ENCODE peak calls at places on chromosomes 1 and 21, in seven cellular contexts. F is progenitor cell of endocrine pancreas, C is HFF-Myc, P is nephron progenitor cell, Z is lower lobe of right lung, I is osteoblast, Q is astrocyte of the spinal cord. U is an unnamed sample.

GRCh38 chr1:85952460-85952859 is 204.1 kb downstream of the COL24A1 start:
- DNase-seq in I (no peak), F (no peak), P (no peak), Q (no peak), C (no peak), Z (no peak), U (no peak)

GRCh38 chr21:42312626-42313104 is 2.5 kb downstream of the TFF3 start:
- DNase-seq in F (no peak), P (no peak), C (no peak), I (peak), Q (no peak), Z (no peak), U (no peak)

GRCh38 chr1:111833334-111833733 is 77.6 kb downstream of the DDX20 start:
- DNase-seq in P (peak), Q (no peak), F (no peak), Z (no peak), C (no peak), I (no peak), U (no peak)

GRCh38 chr1:192810253-192810880 is 1.5 kb downstream of the RGS2 start:
- DNase-seq in F (no peak), C (no peak), I (no peak), P (peak), Q (no peak), Z (no peak), U (peak)

GRCh38 chr1:244294825-244295224 is 156.9 kb downstream of the ADSS2 start:
- DNase-seq in C (no peak), Q (no peak), I (no peak), Z (no peak), F (no peak), P (no peak), U (no peak)

GRCh38 chr1:201914456-201915235 is 25.9 kb downstream of the SHISA4 start:
- DNase-seq in F (no peak), I (peak), P (no peak), C (no peak), Q (no peak), Z (no peak), U (no peak)

GRCh38 chr1:61873581-61873980 is 131.3 kb downstream of the PATJ start:
- DNase-seq in Z (no peak), C (no peak), Q (no peak), P (no peak), F (no peak), I (no peak), U (no peak)

GRCh38 chr1:62294211-62294610 is 25.0 kb downstream of the KANK4 start:
- DNase-seq in Z (no peak), F (no peak), I (no peak), C (no peak), P (peak), Q (peak), U (no peak)

GRCh38 chr1:219963432-219963831 is 35.1 kb upstream of the SLC30A10 start:
- DNase-seq in P (no peak), I (no peak), Q (no peak), C (no peak), Z (no peak), F (no peak), U (no peak)

GRCh38 chr1:37472281-37472680 is 2.1 kb upstream of the ZC3H12A start:
- DNase-seq in F (no peak), C (no peak), P (no peak), I (no peak), Q (no peak), Z (no peak), U (no peak)

GRCh38 chr1:67629370-67630075 is 55.5 kb upstream of the GADD45A start:
- DNase-seq in C (no peak), Q (no peak), I (no peak), Z (no peak), P (no peak), F (no peak), U (no peak)

GRCh38 chr1:208686592-208686991 is 442.4 kb upstream of the PLXNA2 start:
- DNase-seq in I (no peak), Q (no peak), F (no peak), P (no peak), C (no peak), Z (no peak), U (no peak)

GRCh38 chr1:21269461-21270085 is 20.7 kb downstream of the ECE1 start:
- DNase-seq in I (peak), P (no peak), Q (no peak), C (no peak), Z (no peak), F (no peak), U (no peak)

GRCh38 chr1:117606608-117607261 is 887 bp downstream of the TENT5C start:
- DNase-seq in F (peak), P (peak), C (no peak), I (peak), Q (peak), Z (peak), U (peak)

GRCh38 chr1:92444351-92444750 is 42.4 kb downstream of the GFI1 start:
- DNase-seq in P (no peak), F (no peak), Z (no peak), C (no peak), I (peak), Q (peak), U (no peak)

GRCh38 chr1:55374801-55375616 is 159.8 kb upstream of the USP24 start:
- DNase-seq in Z (no peak), Q (no peak), P (no peak), F (no peak), C (no peak), I (no peak), U (no peak)

GRCh38 chr1:9942399-9942938 is 722 bp downstream of the LZIC start:
- DNase-seq in P (no peak), Q (peak), F (no peak), Z (no peak), I (peak), C (peak), U (peak)

GRCh38 chr1:3910769-3911520 is 10.9 kb upstream of the C1orf174 start:
- DNase-seq in I (peak), C (no peak), F (peak), Q (peak), P (peak), Z (peak), U (peak)

GRCh38 chr1:65527211-65527610 is 106.7 kb downstream of the LEPR start:
- DNase-seq in F (no peak), C (no peak), P (no peak), Z (no peak), I (peak), Q (peak), U (no peak)

GRCh38 chr1:183590225-183591191 is at the start of gene NCF2:
- DNase-seq in I (no peak), F (no peak), P (no peak), C (no peak), Q (no peak), Z (peak), U (peak)

GRCh38 chr1:212780759-212781158 is 10.8 kb downstream of the NSL1 start:
- DNase-seq in Q (no peak), I (no peak), Z (no peak), P (no peak), F (no peak), C (no peak), U (no peak)

GRCh38 chr1:59520759-59521442 is 224.0 kb downstream of the FGGY start:
- DNase-seq in Q (peak), I (peak), Z (no peak), F (no peak), C (no peak), P (no peak), U (no peak)

GRCh38 chr1:206066479-206067171 is 13.7 kb downstream of the RHEX start:
- DNase-seq in P (no peak), C (no peak), Z (no peak), F (no peak), I (no peak), Q (no peak), U (peak)

GRCh38 chr1:94258873-94259331 is 21.5 kb upstream of the ARHGAP29 start:
- DNase-seq in Z (no peak), I (peak), C (peak), F (no peak), Q (peak), P (no peak), U (no peak)

GRCh38 chr1:19043579-19044443 is 87.3 kb upstream of the IFFO2 start:
- DNase-seq in Z (peak), C (no peak), F (no peak), P (no peak), I (peak), Q (no peak), U (no peak)

GRCh38 chr1:228809621-228810313 is 74.5 kb downstream of the RHOU start:
- DNase-seq in Q (no peak), I (no peak), F (no peak), P (no peak), C (no peak), Z (peak), U (no peak)

GRCh38 chr1:40001456-40001855 is 39.1 kb upstream of the CAP1 start:
- DNase-seq in P (no peak), I (peak), Z (no peak), F (no peak), C (no peak), Q (no peak), U (no peak)

GRCh38 chr1:8797230-8797629 is 20.2 kb downstream of the RERE start:
- DNase-seq in C (no peak), Z (no peak), I (no peak), Q (no peak), F (no peak), P (no peak), U (no peak)

GRCh38 chr1:203557390-203557789 is 63.4 kb downstream of the OPTC start:
- DNase-seq in I (no peak), P (no peak), Q (no peak), F (no peak), Z (no peak), C (no peak), U (no peak)
- TF ChIP-seq CTCF in I (no peak), P (no peak), Q (no peak), F (no peak), Z (no peak), C (no peak), U (no peak)

DNA sequence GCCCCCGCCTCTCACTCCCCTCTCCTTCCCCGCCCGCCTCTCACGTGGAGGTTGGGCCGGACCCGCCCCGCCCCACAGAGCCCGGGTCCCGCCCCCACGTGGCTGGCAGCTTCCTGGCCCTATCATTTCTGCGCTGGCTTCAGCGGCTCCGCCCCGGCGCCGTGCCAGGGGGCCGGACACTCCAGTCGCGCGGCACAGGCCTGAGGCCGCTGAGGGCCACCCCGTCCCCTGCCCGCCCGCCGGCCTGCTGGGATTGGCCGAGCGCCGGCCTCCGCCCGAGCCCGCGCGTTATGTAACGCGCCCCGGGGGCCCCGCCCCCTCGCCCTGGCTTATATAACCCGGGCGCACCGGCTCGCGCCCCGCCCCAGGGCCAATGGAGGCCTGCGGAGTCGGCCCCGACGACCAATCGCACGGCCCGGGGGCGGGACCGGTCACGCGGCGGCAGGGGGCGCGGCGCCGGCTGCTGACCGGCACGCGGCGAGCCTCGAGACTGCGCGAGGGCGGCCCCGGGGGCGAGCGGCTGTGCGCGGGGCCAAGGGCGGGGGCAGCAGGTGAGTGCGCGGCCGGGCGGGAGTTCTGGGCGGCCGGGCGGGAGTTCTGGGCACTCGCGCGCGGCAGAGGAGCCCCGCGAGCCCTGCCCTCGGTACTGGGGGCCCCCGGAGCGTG is at the start of gene PER3:
- DNase-seq in Q (peak), P (peak), F (peak), Z (peak), I (peak), C (peak), U (peak)
- TF ChIP-seq CTCF in Q (no peak), P (no peak), F (no peak), Z (no peak), I (no peak), C (no peak), U (no peak)

DNA sequence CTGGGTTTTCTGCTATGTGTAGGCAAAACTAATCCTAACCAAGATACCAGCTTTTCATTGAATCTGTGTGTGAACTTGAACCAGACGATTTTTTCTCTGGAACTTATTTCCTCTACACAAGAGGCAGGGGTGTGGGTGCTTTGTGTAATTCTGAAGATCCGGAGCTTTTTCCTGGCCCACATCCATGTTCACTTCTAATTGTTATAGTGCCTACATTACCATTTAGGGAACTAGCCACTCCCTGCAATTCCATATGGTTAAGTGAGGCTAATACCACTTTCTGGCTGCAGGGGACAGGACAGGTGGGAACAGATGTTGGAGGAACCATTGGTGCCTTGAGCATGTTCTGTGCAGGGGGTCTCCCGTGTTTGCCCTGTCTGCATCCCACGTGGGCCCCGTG is 83.4 kb upstream of the FMN2 start:
- DNase-seq in Q (no peak), I (no peak), P (no peak), C (no peak), Z (no peak), F (no peak), U (no peak)
- TF ChIP-seq CTCF in Q (no peak), I (no peak), P (no peak), C (no peak), Z (no peak), F (no peak), U (no peak)

GRCh38 chr1:225451840-225452515 is 24.1 kb upstream of the LBR start:
- DNase-seq in Q (no peak), Z (no peak), I (no peak), P (no peak), F (no peak), C (no peak), U (no peak)
- TF ChIP-seq CTCF in Q (no peak), Z (no peak), I (no peak), P (no peak), F (no peak), C (no peak), U (no peak)

DNA sequence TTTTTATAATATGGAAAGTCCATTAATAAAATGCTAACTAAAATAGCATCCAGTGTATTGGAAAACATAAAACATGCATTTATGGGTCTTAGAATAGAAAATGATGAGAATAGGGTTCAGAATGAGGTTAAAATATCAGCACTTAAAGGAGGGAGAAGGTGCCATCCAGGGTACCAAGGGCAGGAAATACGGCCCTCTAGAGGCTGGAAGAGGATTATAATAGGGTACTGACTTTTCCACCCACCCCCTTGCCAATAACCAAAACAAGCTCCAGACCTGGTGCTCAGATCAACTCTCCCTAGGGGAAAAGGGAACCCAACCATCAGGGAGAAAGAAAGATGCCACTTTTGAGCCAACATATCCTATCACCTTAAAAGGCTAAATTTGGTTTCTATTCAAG is 26.7 kb downstream of the ASTN1 start:
- DNase-seq in P (no peak), Q (no peak), C (no peak), I (no peak), Z (no peak), F (no peak), U (no peak)
- TF ChIP-seq CTCF in P (no peak), Q (no peak), C (no peak), I (no peak), Z (no peak), F (no peak), U (no peak)

GRCh38 chr1:26188477-26188876 is 1.9 kb upstream of the CATSPER4 start:
- DNase-seq in I (peak), C (no peak), Z (no peak), Q (no peak), F (no peak), P (no peak), U (no peak)

GRCh38 chr1:26189331-26189730 is 1.1 kb upstream of the CATSPER4 start:
- DNase-seq in Q (no peak), P (peak), I (peak), Z (no peak), C (no peak), F (no peak), U (no peak)

GRCh38 chr1:26191739-26192138 is 1.3 kb downstream of the CATSPER4 start:
- DNase-seq in C (no peak), Z (no peak), Q (no peak), I (no peak), P (no peak), F (no peak), U (peak)

GRCh38 chr1:26189751-26190275 is 589 bp upstream of the CATSPER4 start:
- DNase-seq in C (no peak), Z (no peak), F (no peak), Q (no peak), I (peak), P (no peak), U (no peak)

GRCh38 chr1:26190373-26190987 is at the start of gene CATSPER4:
- DNase-seq in I (peak), F (no peak), Q (no peak), C (no peak), Z (no peak), P (peak), U (no peak)
- TF ChIP-seq CTCF in I (peak), F (peak), Q (peak), C (no peak), Z (no peak), P (peak), U (no peak)

GRCh38 chr1:23019094-23019850 is at the start of gene KDM1A:
- DNase-seq in Z (peak), P (peak), F (peak), Q (peak), I (peak), C (peak), U (peak)
- TF ChIP-seq CTCF in Z (no peak), P (no peak), F (peak), Q (peak), I (peak), C (peak), U (peak)

GRCh38 chr1:154241703-154242352 is 21.1 kb downstream of the UBAP2L start:
- DNase-seq in Q (no peak), F (no peak), I (no peak), C (no peak), P (no peak), Z (no peak), U (no peak)
- TF ChIP-seq CTCF in Q (no peak), F (no peak), I (no peak), C (no peak), P (no peak), Z (no peak), U (no peak)

GRCh38 chr1:217315346-217315745 is 315.5 kb downstream of the GPATCH2 start:
- DNase-seq in C (no peak), Q (no peak), Z (no peak), I (no peak), F (no peak), P (no peak), U (no peak)

GRCh38 chr1:217313096-217313495 is 317.8 kb downstream of the GPATCH2 start:
- DNase-seq in P (no peak), I (no peak), F (no peak), Z (no peak), C (no peak), Q (no peak), U (no peak)

GRCh38 chr1:217311766-217312165 is 319.1 kb downstream of the GPATCH2 start:
- DNase-seq in C (no peak), Q (no peak), Z (no peak), F (no peak), P (no peak), I (no peak), U (no peak)
- TF ChIP-seq CTCF in C (peak), Q (peak), Z (no peak), F (peak), P (no peak), I (peak), U (no peak)